ENCODE peak calls at places on chromosomes 13 and 19, in seven cellular contexts. X is sciatic nerve; U is pancreas; G is effector memory CD8-positive, alpha-beta T cell; I is foreskin keratinocyte; E is upper lobe of right lung; C is K562. T is an unnamed sample.

GRCh38 chr19:42114412-42114811 is 17.8 kb downstream of the POU2F2 start:
- ATAC-seq in X (no peak), U (peak), G (no peak), I (no peak), E (no peak), C (peak), T (peak)

GRCh38 chr13:101515504-101515903 is 63.0 kb downstream of the ITGBL1 start:
- ATAC-seq in X (no peak), U (no peak), G (no peak), I (no peak), E (no peak), C (no peak), T (no peak)

GRCh38 chr19:29315566-29315965 is 102.6 kb upstream of the UQCRFS1 start:
- ATAC-seq in X (no peak), U (no peak), G (no peak), I (no peak), E (no peak), C (no peak), T (no peak)

GRCh38 chr19:42129399-42130253 is 2.6 kb downstream of the POU2F2 start:
- ATAC-seq in X (peak), U (no peak), G (no peak), I (peak), E (peak), C (no peak), T (peak)

GRCh38 chr13:94860981-94861407 is 148.6 kb upstream of the SOX21 start:
- ATAC-seq in X (no peak), U (peak), G (no peak), I (no peak), E (peak), C (no peak), T (peak)

GRCh38 chr13:30752201-30752797 is 17.0 kb downstream of the ALOX5AP start:
- ATAC-seq in X (peak), U (peak), G (no peak), I (no peak), E (no peak), C (no peak), T (peak)

GRCh38 chr13:76225815-76226489 is 589.8 kb downstream of the LMO7 start:
- ATAC-seq in X (peak), U (no peak), G (no peak), I (no peak), E (peak), C (no peak), T (no peak)

GRCh38 chr19:10352764-10353671 is 13.6 kb upstream of the ICAM3 start:
- ATAC-seq in X (peak), U (peak), G (no peak), I (no peak), E (peak), C (peak), T (peak)

GRCh38 chr13:97583884-97584497 is 150.0 kb downstream of the RAP2A start:
- ATAC-seq in X (no peak), U (no peak), G (peak), I (no peak), E (no peak), C (no peak), T (no peak)

T was measured in esophagus mucosa.